ENCODE peak calls at places on chromosomes 4 and X, in four cellular contexts. Y is progenitor cell of endocrine pancreas; H is endothelial cell; Q is activated CD8-positive, alpha-beta T cell treated with anti-CD3 and anti-CD28 coated beads for 36 hours. P is an unnamed sample.

GRCh38 chr4:148964456-148964855 is 522.2 kb upstream of the NR3C2 start:
- DNase-seq in Y (no peak), H (no peak), Q (no peak), P (no peak)

GRCh38 chrX:153946910-153947769 is 2.7 kb upstream of the RENBP start:
- DNase-seq in Y (peak; percentile 71), H (peak; percentile 81), Q (peak; percentile 83), P (peak; percentile 87)

GRCh38 chr4:4269856-4270255 is 20.1 kb downstream of the LYAR start:
- DNase-seq in Y (no peak), H (no peak), Q (peak; percentile 23), P (no peak)

GRCh38 chr4:78707268-78707667 is 68.9 kb upstream of the BMP2K start:
- DNase-seq in Y (no peak), H (no peak), Q (no peak), P (no peak)

GRCh38 chr4:80459918-80460473 is 124.5 kb downstream of the CFAP299 start:
- DNase-seq in Y (no peak), H (no peak), Q (no peak), P (no peak)

GRCh38 chr4:144820706-144821105 is 174.8 kb downstream of the HHIP start:
- DNase-seq in Y (no peak), H (no peak), Q (no peak), P (no peak)

GRCh38 chrX:133776072-133776471 is 209.3 kb downstream of the GPC3 start:
- DNase-seq in Y (no peak), H (peak; percentile 22), Q (peak; percentile 68), P (peak; percentile 6)

GRCh38 chr4:40755609-40756008 is 5.9 kb downstream of the NSUN7 start:
- DNase-seq in Y (no peak), H (no peak), Q (no peak), P (no peak)

GRCh38 chrX:95885074-95885473 is 799.6 kb upstream of the DIAPH2 start:
- DNase-seq in Y (no peak), H (no peak), Q (no peak), P (no peak)

GRCh38 chr4:128658214-128658621 is 151.3 kb upstream of the JADE1 start:
- DNase-seq in Y (no peak), H (no peak), Q (no peak), P (no peak)

GRCh38 chrX:74546984-74547383 is 67.4 kb downstream of the RLIM start:
- DNase-seq in Y (no peak), H (no peak), Q (no peak), P (no peak)

GRCh38 chrX:148382983-148383382 is 117.4 kb upstream of the AFF2 start:
- DNase-seq in Y (no peak), H (no peak), Q (no peak), P (no peak)

GRCh38 chr4:6452897-6453687 is 19.3 kb downstream of the PPP2R2C start:
- DNase-seq in Y (no peak), H (no peak), Q (no peak), P (no peak)

GRCh38 chr4:26821677-26822503 is 38.8 kb upstream of the STIM2 start:
- DNase-seq in Y (no peak), H (no peak), Q (no peak), P (no peak)

GRCh38 chr4:16079046-16079445 is 4.8 kb downstream of the PROM1 start:
- DNase-seq in Y (no peak), H (no peak), Q (peak; percentile 7), P (peak; percentile 59)

GRCh38 chr4:119271361-119272085 is 50.4 kb downstream of the FABP2 start:
- DNase-seq in Y (no peak), H (no peak), Q (no peak), P (no peak)

GRCh38 chr4:162865102-162865501 is 301.6 kb downstream of the NAF1 start:
- DNase-seq in Y (no peak), H (no peak), Q (peak; percentile 3), P (no peak)

GRCh38 chr4:93897559-93897958 is 69.0 kb downstream of the ATOH1 start:
- DNase-seq in Y (no peak), H (no peak), Q (no peak), P (peak; percentile 18)

GRCh38 chr4:142559986-142560385 is 286.1 kb downstream of the INPP4B start:
- DNase-seq in Y (no peak), H (no peak), Q (no peak), P (no peak)

GRCh38 chr4:38529189-38530115 is 134.5 kb upstream of the KLF3 start:
- DNase-seq in Y (no peak), H (peak; percentile 29), Q (peak; percentile 72), P (peak; percentile 57)

GRCh38 chrX:141989134-141989533 is 85.4 kb downstream of the MAGEC1 start:
- DNase-seq in Y (no peak), H (no peak), Q (no peak), P (no peak)

GRCh38 chr4:108146819-108147218 is 21.9 kb downstream of the LEF1 start:
- DNase-seq in Y (no peak), H (no peak), Q (no peak), P (no peak)

GRCh38 chrX:30521440-30522182 is 56.0 kb downstream of the TASL start:
- DNase-seq in Y (no peak), H (no peak), Q (no peak), P (no peak)

GRCh38 chr4:185567828-185568442 is 32.6 kb upstream of the PDLIM3 start:
- DNase-seq in Y (no peak), H (no peak), Q (no peak), P (no peak)

GRCh38 chr4:105145913-105146285 is 777 bp upstream of the TET2 start:
- DNase-seq in Y (no peak), H (peak; percentile 16), Q (peak; percentile 55), P (no peak)

GRCh38 chr4:177339794-177340374 is 30.2 kb downstream of the NEIL3 start:
- DNase-seq in Y (no peak), H (no peak), Q (no peak), P (peak; percentile 39)

GRCh38 chr4:6891436-6892170 is 18.0 kb upstream of the TBC1D14 start:
- DNase-seq in Y (no peak), H (no peak), Q (no peak), P (no peak)

GRCh38 chrX:120468479-120468824 is 644 bp downstream of the LAMP2 start:
- DNase-seq in Y (no peak), H (no peak), Q (no peak), P (no peak)

GRCh38 chrX:152915541-152916241 is 17.8 kb downstream of the ZNF185 start:
- DNase-seq in Y (peak; percentile 22), H (peak; percentile 52), Q (peak; percentile 27), P (peak; percentile 81)

DNA sequence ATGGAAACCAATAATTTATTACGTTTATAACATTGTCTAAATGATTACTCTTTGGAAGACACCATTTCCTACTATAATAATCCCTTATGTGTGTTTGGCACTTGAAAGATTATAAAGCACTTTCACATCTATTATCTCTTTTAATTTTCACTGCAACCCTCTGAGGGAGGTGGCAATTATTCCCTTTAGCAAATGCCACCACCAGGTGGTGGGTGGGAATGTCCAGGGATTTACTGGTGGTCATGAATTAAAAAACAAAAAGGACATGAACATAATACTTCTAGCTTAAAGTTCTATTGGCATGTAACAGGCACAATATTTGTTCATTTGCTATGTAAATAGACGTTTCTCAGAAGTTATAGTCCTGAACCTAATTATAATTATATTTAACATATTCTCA is 1.2 kb upstream of the MGARP start:
- DNase-seq in Y (no peak), H (no peak), Q (no peak), P (no peak)
- TF ChIP-seq CTCF in Y (peak; percentile 29), H (peak; percentile 29), Q (no peak), P (no peak)

DNA sequence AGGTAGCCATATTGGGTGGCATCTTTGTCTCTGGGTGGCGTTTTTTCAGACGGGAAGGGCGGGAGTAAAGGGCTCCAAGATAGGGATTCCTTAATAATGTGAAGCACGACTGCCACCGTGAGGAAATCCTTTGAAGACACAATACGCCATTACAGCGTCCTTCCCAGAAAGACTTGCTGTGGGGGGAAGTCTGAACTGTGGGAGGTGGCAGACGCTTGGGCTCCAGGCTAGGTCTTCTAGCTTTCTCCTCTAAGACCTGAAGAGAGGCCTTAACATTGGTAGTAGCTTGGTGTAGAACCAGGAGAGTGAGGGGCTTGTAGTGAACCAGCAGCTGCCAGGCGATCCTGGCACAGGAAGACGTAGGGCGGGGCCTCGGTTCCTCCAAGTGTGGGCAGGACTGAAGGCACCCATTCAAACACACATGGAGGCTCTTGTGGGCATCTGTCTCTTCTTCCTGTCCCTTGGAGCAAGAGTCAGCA is 197.3 kb downstream of the OR13H1 start:
- DNase-seq in Y (no peak), H (no peak), Q (no peak), P (no peak)
- TF ChIP-seq CTCF in Y (no peak), H (no peak), Q (no peak), P (peak; percentile 14)

GRCh38 chrX:132716006-132716405 is 227.2 kb upstream of the MBNL3 start:
- DNase-seq in Y (no peak), H (no peak), Q (no peak), P (no peak)
- TF ChIP-seq CTCF in Y (peak; percentile 49), H (no peak), Q (no peak), P (peak; percentile 2)

GRCh38 chr4:37470243-37470642 is 215.9 kb downstream of the RELL1 start:
- DNase-seq in Y (no peak), H (no peak), Q (no peak), P (no peak)
- TF ChIP-seq CTCF in Y (no peak), H (no peak), Q (no peak), P (no peak)

P was measured in GM13976.